ENCODE peak calls at places on chromosomes 12 and 14, in six cellular contexts. H, K, V, I, D and O are unnamed samples.

GRCh38 chr14:31950760-31951637 is 126.1 kb upstream of the ARHGAP5 start:
- DNase-seq in V (no peak), H (no peak), K (no peak), I (peak), D (peak), O (peak)

GRCh38 chr12:20101046-20101445 is 267.3 kb upstream of the PDE3A start:
- DNase-seq in I (no peak), D (no peak), H (no peak), K (no peak), V (no peak), O (no peak)

GRCh38 chr12:75483411-75483810 is 2.9 kb downstream of the GLIPR1 start:
- DNase-seq in H (no peak), K (no peak), D (no peak), V (no peak), I (peak), O (no peak)

GRCh38 chr12:107385518-107385917 is 292.2 kb upstream of the CRY1 start:
- DNase-seq in D (no peak), H (no peak), K (no peak), V (no peak), I (no peak), O (no peak)

GRCh38 chr12:66803972-66804371 is 125.1 kb upstream of the GRIP1 start:
- DNase-seq in H (no peak), K (no peak), I (no peak), V (no peak), D (peak), O (no peak)

GRCh38 chr12:122022393-122023338 is 982 bp downstream of the BCL7A start:
- DNase-seq in I (no peak), H (no peak), V (no peak), K (peak), D (peak), O (no peak)

GRCh38 chr12:46266382-46266791 is 2.5 kb downstream of the SLC38A1 start:
- DNase-seq in I (no peak), V (peak), K (peak), D (peak), H (peak), O (no peak)

GRCh38 chr12:47999816-48000215 is 4.5 kb downstream of the COL2A1 start:
- DNase-seq in V (no peak), K (no peak), D (no peak), I (no peak), H (no peak), O (no peak)

GRCh38 chr14:102684276-102684663 is 91.8 kb downstream of the RCOR1 start:
- DNase-seq in K (no peak), H (no peak), V (no peak), I (no peak), D (no peak), O (no peak)

GRCh38 chr12:121688966-121689365 is 19.5 kb upstream of the MORN3 start:
- DNase-seq in I (no peak), V (no peak), K (no peak), H (no peak), D (no peak), O (no peak)

GRCh38 chr12:83660727-83661126 is 974.0 kb downstream of the TMTC2 start:
- DNase-seq in V (no peak), I (no peak), H (no peak), K (no peak), D (no peak), O (no peak)

GRCh38 chr12:121917950-121918678 is at the start of gene CFAP251:
- DNase-seq in V (peak), K (peak), I (peak), D (peak), H (peak), O (peak)

GRCh38 chr14:22994762-22995275 is 12.5 kb upstream of the AJUBA start:
- DNase-seq in I (no peak), K (peak), D (no peak), H (no peak), V (no peak), O (no peak)

GRCh38 chr14:84575681-84576080 is 954.3 kb upstream of the FLRT2 start:
- DNase-seq in V (no peak), I (no peak), K (no peak), D (no peak), H (no peak), O (no peak)

GRCh38 chr12:12899530-12900380 is 8.4 kb downstream of the GPRC5A start:
- DNase-seq in I (peak), V (no peak), H (no peak), D (no peak), K (no peak), O (no peak)

GRCh38 chr14:68247867-68248266 is 428.3 kb downstream of the RAD51B start:
- DNase-seq in I (no peak), D (no peak), H (no peak), K (no peak), V (no peak), O (no peak)

GRCh38 chr14:104827173-104828055 is 26.5 kb downstream of the ZBTB42 start:
- DNase-seq in H (peak), I (peak), K (peak), V (peak), D (peak), O (no peak)

GRCh38 chr14:102525213-102526143 is 15.9 kb upstream of the ANKRD9 start:
- DNase-seq in I (peak), V (peak), D (peak), K (peak), H (peak), O (peak)

GRCh38 chr12:19683178-19683927 is 244.1 kb downstream of the AEBP2 start:
- DNase-seq in I (no peak), K (no peak), V (no peak), H (no peak), D (no peak), O (no peak)

GRCh38 chr12:26331960-26332359 is 136.6 kb downstream of the SSPN start:
- DNase-seq in D (no peak), H (no peak), K (no peak), I (no peak), V (no peak), O (no peak)

GRCh38 chr14:94545131-94545841 is 16.0 kb upstream of the SERPINA4 start:
- DNase-seq in I (no peak), V (no peak), K (no peak), H (no peak), D (no peak), O (no peak)

GRCh38 chr14:48250575-48250974 is 575.2 kb upstream of the MDGA2 start:
- DNase-seq in H (no peak), I (no peak), V (no peak), K (no peak), D (no peak), O (no peak)

GRCh38 chr12:56874821-56875220 is 59.4 kb downstream of the SDR9C7 start:
- DNase-seq in H (no peak), D (no peak), V (no peak), I (no peak), K (no peak), O (no peak)

GRCh38 chr12:26135010-26135420 is 10.2 kb upstream of the BHLHE41 start:
- DNase-seq in H (no peak), I (peak), V (no peak), K (no peak), D (no peak), O (peak)

GRCh38 chr12:10205251-10205807 is 7.3 kb upstream of the GABARAPL1 start:
- DNase-seq in D (no peak), H (no peak), I (no peak), V (no peak), K (no peak), O (no peak)

GRCh38 chr12:49541911-49542505 is 3.2 kb downstream of the KCNH3 start:
- DNase-seq in V (no peak), H (no peak), I (no peak), D (no peak), K (no peak), O (no peak)

GRCh38 chr12:124434951-124435805 is 132.2 kb downstream of the NCOR2 start:
- DNase-seq in K (no peak), H (no peak), I (no peak), D (no peak), V (no peak), O (no peak)

GRCh38 chr12:77384941-77385340 is 319.6 kb upstream of the E2F7 start:
- DNase-seq in H (no peak), I (no peak), V (no peak), K (no peak), D (no peak), O (no peak)

GRCh38 chr12:31651893-31652521 is 7.5 kb upstream of the ETFBKMT start:
- DNase-seq in H (no peak), K (no peak), V (no peak), D (peak), I (no peak), O (no peak)

GRCh38 chr12:22333186-22333745 is 1.2 kb downstream of the ST8SIA1 start:
- DNase-seq in D (no peak), K (no peak), H (no peak), V (no peak), I (no peak), O (no peak)

GRCh38 chr12:6200266-6201198 is at the start of gene CD9:
- DNase-seq in H (no peak), I (peak), K (peak), V (no peak), D (no peak), O (no peak)

GRCh38 chr12:131639270-131639940 is 71.5 kb upstream of the SFSWAP start:
- DNase-seq in I (no peak), K (peak), V (no peak), D (no peak), H (no peak), O (no peak)

GRCh38 chr12:571795-572531 is 91.3 kb downstream of the NINJ2 start:
- DNase-seq in D (no peak), H (no peak), K (no peak), V (no peak), I (no peak), O (no peak)

GRCh38 chr14:67722293-67722692 is 20.6 kb downstream of the RDH12 start:
- DNase-seq in K (no peak), V (no peak), D (peak), I (peak), H (no peak), O (no peak)

GRCh38 chr12:26062566-26062965 is 62.3 kb downstream of the BHLHE41 start:
- DNase-seq in I (no peak), K (no peak), D (no peak), V (no peak), H (no peak), O (no peak)

GRCh38 chr12:111775205-111776193 is 8.8 kb downstream of the ALDH2 start:
- DNase-seq in H (no peak), D (no peak), K (no peak), I (peak), V (no peak), O (no peak)

GRCh38 chr12:71551529-71551928 is 111.9 kb downstream of the LGR5 start:
- DNase-seq in H (no peak), K (no peak), V (no peak), I (no peak), D (peak), O (no peak)